ENCODE peak calls at places on chromosomes 7 and 10, in seven cellular contexts. L is pancreas; M is activated CD8-positive, alpha-beta T cell treated with anti-CD3 and anti-CD28 coated beads for 36 hours; X is GM12878; I is activated CD4-positive, alpha-beta T cell treated with anti-CD3 and anti-CD28 coated beads for 36 hours; W is natural killer cell; G is left lung. Z is an unnamed sample.

GRCh38 chr10:22468570-22469320 is 123.4 kb downstream of the SPAG6 start:
- ATAC-seq in I (no peak), G (no peak), L (no peak), W (no peak), X (no peak), M (no peak), Z (no peak)

GRCh38 chr7:111352319-111352718 is 210.0 kb downstream of the IMMP2L start:
- ATAC-seq in L (no peak), I (peak), X (no peak), W (no peak), M (no peak), G (no peak), Z (no peak)

GRCh38 chr7:910441-910861 is 34.1 kb downstream of the GET4 start:
- ATAC-seq in I (peak), G (no peak), W (no peak), X (peak), L (no peak), M (peak), Z (peak)

GRCh38 chr7:11237742-11238141 is 264.1 kb downstream of the PHF14 start:
- ATAC-seq in M (no peak), X (no peak), G (peak), L (peak), I (no peak), W (no peak), Z (no peak)

GRCh38 chr7:80859272-80859970 is 59.4 kb downstream of the SEMA3C start:
- ATAC-seq in M (no peak), X (peak), I (no peak), W (no peak), G (no peak), L (no peak), Z (no peak)

GRCh38 chr7:101278461-101279292 is 33.8 kb upstream of the FIS1 start:
- ATAC-seq in I (no peak), W (no peak), L (no peak), M (no peak), X (no peak), G (no peak), Z (no peak)

GRCh38 chr7:134908289-134908688 is 78.0 kb upstream of the AGBL3 start:
- ATAC-seq in X (peak), W (no peak), I (peak), M (no peak), L (no peak), G (no peak), Z (peak)

GRCh38 chr10:31261502-31262311 is 57.3 kb upstream of the ZEB1 start:
- ATAC-seq in G (no peak), X (no peak), L (no peak), I (no peak), M (no peak), W (no peak), Z (no peak)

GRCh38 chr7:98165827-98166667 is 45.2 kb upstream of the BHLHA15 start:
- ATAC-seq in G (peak), I (peak), L (peak), M (peak), W (peak), X (peak), Z (peak)

GRCh38 chr7:32858648-32859047 is 32.9 kb downstream of the KBTBD2 start:
- ATAC-seq in I (peak), G (no peak), W (no peak), M (peak), L (no peak), X (no peak), Z (no peak)

GRCh38 chr7:13800694-13801448 is 188.6 kb downstream of the ETV1 start:
- ATAC-seq in L (peak), X (no peak), W (peak), I (peak), M (peak), G (peak), Z (peak)

GRCh38 chr10:129689681-129690080 is 222.6 kb downstream of the MGMT start:
- ATAC-seq in W (no peak), M (no peak), L (peak), I (no peak), G (peak), X (no peak), Z (no peak)

GRCh38 chr7:74560081-74560719 is 97.3 kb upstream of the GTF2I start:
- ATAC-seq in W (no peak), G (no peak), X (no peak), M (no peak), L (no peak), I (no peak), Z (no peak)

GRCh38 chr10:102322914-102323313 is 72.6 kb upstream of the NFKB2 start:
- ATAC-seq in X (peak), M (peak), G (no peak), W (peak), L (no peak), I (peak), Z (peak)

GRCh38 chr10:85741626-85742300 is 624.8 kb downstream of the GRID1 start:
- ATAC-seq in I (peak), G (no peak), M (no peak), W (no peak), X (peak), L (no peak), Z (peak)

GRCh38 chr7:130951303-130951975 is 217.4 kb upstream of the KLF14 start:
- ATAC-seq in I (peak), G (no peak), L (peak), X (peak), W (no peak), M (peak), Z (peak)

GRCh38 chr7:30907527-30908267 is 4.0 kb upstream of the AQP1 start:
- ATAC-seq in G (peak), I (no peak), X (no peak), W (no peak), L (peak), M (no peak), Z (no peak)

GRCh38 chr7:43698461-43699255 is 30.7 kb downstream of the COA1 start:
- ATAC-seq in X (no peak), M (peak), G (no peak), W (no peak), I (peak), L (no peak), Z (no peak)

GRCh38 chr10:8402469-8403074 is 348.1 kb downstream of the GATA3 start:
- ATAC-seq in W (peak), I (peak), X (no peak), G (no peak), M (peak), L (no peak), Z (peak)

GRCh38 chr7:142611566-142612250 is 137.6 kb upstream of the PRSS1 start:
- ATAC-seq in W (no peak), X (no peak), L (no peak), M (no peak), I (no peak), G (no peak), Z (no peak)

GRCh38 chr7:137328389-137329120 is 15.0 kb downstream of the PTN start:
- ATAC-seq in M (no peak), G (no peak), L (no peak), I (no peak), W (no peak), X (no peak), Z (no peak)

GRCh38 chr7:2003451-2003930 is 229.3 kb downstream of the MAD1L1 start:
- ATAC-seq in G (no peak), X (no peak), M (no peak), L (no peak), I (no peak), W (no peak), Z (no peak)

GRCh38 chr10:48672596-48673255 is 11.9 kb upstream of the WDFY4 start:
- ATAC-seq in L (no peak), G (no peak), I (no peak), W (no peak), M (no peak), X (peak), Z (no peak)

GRCh38 chr7:151721694-151722093 is 155.2 kb downstream of the PRKAG2 start:
- ATAC-seq in G (peak), I (no peak), X (no peak), L (no peak), M (no peak), W (no peak), Z (no peak)

GRCh38 chr10:51141015-51141414 is 66.7 kb downstream of the PRKG1 start:
- ATAC-seq in W (no peak), G (no peak), I (no peak), L (no peak), M (no peak), X (no peak), Z (no peak)

GRCh38 chr7:35816514-35816913 is 15.7 kb downstream of the SEPTIN7 start:
- ATAC-seq in W (no peak), I (no peak), G (peak), L (no peak), M (no peak), X (no peak), Z (no peak)

GRCh38 chr7:7425321-7425720 is 110.4 kb downstream of the COL28A1 start:
- ATAC-seq in M (no peak), I (no peak), G (no peak), L (no peak), X (no peak), W (no peak), Z (no peak)

GRCh38 chr7:49443515-49443914 is 329.9 kb upstream of the VWC2 start:
- ATAC-seq in I (no peak), L (no peak), X (no peak), W (no peak), G (no peak), M (no peak), Z (no peak)

GRCh38 chr10:5835446-5836095 is 22.3 kb upstream of the GDI2 start:
- ATAC-seq in I (no peak), G (no peak), W (no peak), M (no peak), L (no peak), X (no peak), Z (no peak)

GRCh38 chr7:157990878-157991250 is 596.8 kb downstream of the PTPRN2 start:
- ATAC-seq in L (no peak), M (no peak), W (no peak), G (no peak), I (no peak), X (no peak), Z (no peak)

GRCh38 chr10:44044549-44044948 is 340.3 kb downstream of the CXCL12 start:
- ATAC-seq in G (no peak), W (no peak), X (no peak), M (no peak), L (no peak), I (no peak), Z (no peak)

GRCh38 chr10:124622158-124622557 is 122.0 kb downstream of the FAM53B start:
- ATAC-seq in X (no peak), M (no peak), W (no peak), G (no peak), L (peak), I (no peak), Z (no peak)